ENCODE peak calls at places on chromosomes 11 and 22, in six cellular contexts. N, X, U, O, K and H are unnamed samples. For H3K9me2, the result is how much of the 10 kb centered on the place peaks cover.

GRCh38 chr11:102882389-102883024 is 7.7 kb upstream of the MMP12 start:
- DNase-seq in X (peak), N (no peak), K (no peak), U (no peak), O (no peak), H (no peak)

GRCh38 chr22:29503811-29504372 is 23.9 kb downstream of the NEFH start:
- DNase-seq in N (no peak), K (no peak), U (no peak), O (peak), X (peak), H (no peak)

GRCh38 chr11:119101367-119101758 is 290 bp downstream of the DPAGT1 start:
- DNase-seq in N (peak), U (no peak), O (no peak), K (peak), X (no peak), H (peak)

GRCh38 chr11:8168485-8169257 is at the start of gene RIC3:
- DNase-seq in O (no peak), X (no peak), N (no peak), K (peak), U (no peak), H (no peak)

GRCh38 chr11:134463716-134464115 is 51.7 kb upstream of the B3GAT1 start:
- DNase-seq in K (no peak), X (no peak), O (no peak), N (no peak), U (no peak), H (no peak)

GRCh38 chr11:85822814-85823213 is 11.9 kb upstream of the SYTL2 start:
- DNase-seq in O (peak), X (peak), U (no peak), N (peak), K (no peak), H (no peak)

GRCh38 chr22:26737262-26737661 is 79.9 kb downstream of the MIAT start:
- DNase-seq in O (no peak), K (no peak), X (peak), U (no peak), N (no peak), H (no peak)

GRCh38 chr11:34323601-34324000 is 34.2 kb downstream of the ABTB2 start:
- DNase-seq in U (no peak), X (peak), O (no peak), K (no peak), N (peak), H (no peak)

GRCh38 chr22:27335102-27335660 is 466.4 kb downstream of the MN1 start:
- DNase-seq in N (no peak), K (no peak), O (no peak), X (no peak), U (no peak), H (no peak)

GRCh38 chr22:40533712-40534378 is 102.7 kb downstream of the MRTFA start:
- DNase-seq in U (no peak), X (peak), K (peak), N (no peak), O (peak), H (peak)

GRCh38 chr11:66226111-66226510 is 42.3 kb upstream of the RAB1B start:
- DNase-seq in O (no peak), X (no peak), K (no peak), N (no peak), U (no peak), H (no peak)

GRCh38 chr22:45170001-45170466 is 6.3 kb downstream of the NUP50 start:
- DNase-seq in N (no peak), O (peak), X (no peak), U (no peak), K (no peak), H (peak)

GRCh38 chr11:113587318-113587739 is 112.1 kb upstream of the DRD2 start:
- DNase-seq in X (peak), K (no peak), U (no peak), O (peak), N (no peak), H (no peak)

GRCh38 chr11:90779098-90779497 is 556.2 kb upstream of the CHORDC1 start:
- DNase-seq in K (no peak), N (no peak), O (no peak), U (no peak), X (no peak), H (no peak)
- H3K9me2 ChIP-seq in K (under half), N (under half), O (under half), U (under half), X (under half), H (under half)

GRCh38 chr22:17631076-17631565 is 2.6 kb upstream of the ATP6V1E1 start:
- DNase-seq in O (no peak), X (no peak), N (no peak), U (no peak), K (no peak), H (no peak)
- H3K9me2 ChIP-seq in O (under half), X (under half), N (under half), U (under half), K (under half), H (under half)

GRCh38 chr11:64358536-64358906 is 441 bp upstream of the RPS6KA4 start:
- DNase-seq in U (no peak), X (no peak), O (no peak), N (no peak), K (no peak), H (no peak)

GRCh38 chr11:64356498-64357411 is 2.2 kb upstream of the RPS6KA4 start:
- DNase-seq in X (peak), K (peak), N (peak), U (peak), O (peak), H (no peak)

GRCh38 chr11:64358907-64359711 is at the start of gene RPS6KA4:
- DNase-seq in X (peak), O (peak), U (no peak), K (peak), N (peak), H (peak)

GRCh38 chr11:64357904-64358535 is 942 bp upstream of the RPS6KA4 start:
- DNase-seq in X (peak), O (peak), N (peak), K (no peak), U (no peak), H (no peak)

GRCh38 chr11:64357446-64357845 is 1.5 kb upstream of the RPS6KA4 start:
- DNase-seq in N (no peak), K (no peak), X (no peak), U (no peak), O (no peak), H (no peak)
- H3K9me2 ChIP-seq in N (under half), K (under half), X (under half), U (under half), O (under half), H (under half)

GRCh38 chr11:120546312-120547205 is 35.0 kb downstream of the GRIK4 start:
- DNase-seq in U (peak), N (peak), K (peak), X (peak), O (peak), H (no peak)
- H3K9me2 ChIP-seq in U (under half), N (under half), K (under half), X (under half), O (under half), H (under half)

GRCh38 chr11:6587360-6587953 is 16.0 kb downstream of the RRP8 start:
- DNase-seq in K (no peak), N (no peak), U (no peak), O (no peak), X (no peak), H (no peak)
- H3K9me2 ChIP-seq in K (under half), N (under half), U (under half), O (under half), X (under half), H (under half)

GRCh38 chr11:67545280-67545679 is 22.0 kb upstream of the CABP2 start:
- DNase-seq in O (no peak), U (no peak), N (no peak), K (peak), X (no peak), H (no peak)

GRCh38 chr11:67542169-67542568 is 18.9 kb upstream of the CABP2 start:
- DNase-seq in K (no peak), X (no peak), N (no peak), O (no peak), U (no peak), H (no peak)

GRCh38 chr11:67542971-67543370 is 19.7 kb upstream of the CABP2 start:
- DNase-seq in K (peak), N (no peak), U (no peak), X (no peak), O (no peak), H (no peak)

GRCh38 chr11:67544591-67545242 is 21.5 kb upstream of the CABP2 start:
- DNase-seq in U (no peak), N (no peak), X (no peak), K (no peak), O (no peak), H (no peak)

DNA sequence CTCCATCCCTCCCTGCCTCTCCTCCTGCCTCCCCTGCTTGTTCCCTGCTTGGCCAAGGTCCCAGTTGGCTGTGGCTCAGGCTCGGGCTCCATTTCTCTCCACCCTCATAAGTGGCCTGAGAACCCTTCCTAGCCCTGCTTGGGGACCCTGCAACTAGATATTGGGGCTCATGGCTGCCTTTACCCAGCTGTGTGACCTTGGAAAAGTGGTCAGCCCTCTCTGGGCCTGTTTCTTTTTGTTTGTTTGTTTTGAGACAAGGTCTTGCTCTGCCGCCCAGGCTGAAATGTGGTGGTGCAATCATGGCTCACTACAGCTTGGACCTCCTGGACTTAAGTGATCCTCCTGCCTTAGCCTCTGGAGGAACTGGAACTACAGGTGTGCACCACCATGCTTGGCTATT is 20.3 kb upstream of the CABP2 start:
- DNase-seq in K (no peak), X (no peak), O (no peak), U (no peak), N (no peak), H (no peak)
- H3K9me2 ChIP-seq in K (under half), X (under half), O (under half), U (under half), N (under half), H (under half)

GRCh38 chr11:117837070-117837776 is 12.7 kb upstream of the FXYD2 start:
- DNase-seq in O (no peak), X (no peak), U (no peak), K (no peak), N (no peak), H (no peak)

GRCh38 chr11:117840881-117841581 is 16.5 kb upstream of the FXYD2 start:
- DNase-seq in U (no peak), X (no peak), N (no peak), O (no peak), K (no peak), H (no peak)

GRCh38 chr11:117839936-117840813 is 15.6 kb upstream of the FXYD2 start:
- DNase-seq in U (no peak), K (no peak), X (no peak), N (no peak), O (no peak), H (no peak)

GRCh38 chr11:117837791-117838190 is 13.2 kb upstream of the FXYD2 start:
- DNase-seq in K (no peak), X (no peak), O (no peak), U (no peak), N (no peak), H (no peak)

DNA sequence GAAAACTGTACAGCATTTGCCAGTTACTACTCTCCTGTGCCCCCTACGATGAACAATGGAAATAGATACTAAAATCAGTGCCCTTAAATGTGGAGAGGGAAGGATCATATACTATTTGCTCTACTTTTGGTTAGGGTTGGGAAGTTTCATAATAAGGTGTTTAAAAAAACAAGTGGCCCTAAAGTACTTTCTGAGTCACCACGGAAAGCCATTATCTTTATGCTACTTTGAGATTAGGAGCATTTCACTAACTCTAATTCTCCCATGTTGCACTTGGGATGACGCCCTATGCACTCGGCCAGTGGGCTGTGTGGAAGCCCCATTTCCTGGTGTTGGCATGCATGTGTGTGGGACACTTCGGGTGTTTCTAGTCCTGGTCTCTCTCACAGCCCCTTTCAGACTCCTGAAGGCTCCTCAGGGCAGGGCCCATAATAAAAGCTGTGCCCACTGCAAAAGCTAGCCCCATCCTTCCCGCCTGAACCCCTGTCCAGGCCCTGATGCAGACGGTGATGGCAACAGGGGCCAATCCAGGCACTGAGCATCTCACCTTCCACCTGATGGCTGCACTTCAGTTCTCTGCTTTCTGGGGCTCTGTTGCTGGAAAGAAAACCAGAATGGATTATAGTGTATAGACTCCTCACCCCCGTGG is 14.8 kb upstream of the FXYD2 start:
- DNase-seq in N (no peak), X (no peak), O (no peak), U (no peak), K (no peak), H (no peak)
- H3K9me2 ChIP-seq in N (under half), X (under half), O (under half), U (under half), K (under half), H (under half)